ENCODE peak calls at places on chromosomes 3 and 15, in five cellular contexts. T is astrocyte of the spinal cord, E is cardiac fibroblast, R is mucosa of descending colon, D is A673. W is an unnamed sample.
A peak's percentile ranks its signal among the peaks of the same experiment; 100 is the strongest.

GRCh38 chr15:69613182-69613581 is 160.6 kb downstream of the RPLP1 start:
- DNase-seq in T (no peak), E (no peak), R (no peak), D (no peak), W (no peak)

GRCh38 chr15:51267714-51268105 is 70.7 kb downstream of the CYP19A1 start:
- DNase-seq in T (no peak), E (no peak), R (peak; percentile 41), D (peak; percentile 29), W (peak; percentile 28)

GRCh38 chr3:101854608-101855304 is 5.4 kb downstream of the NFKBIZ start:
- DNase-seq in T (no peak), E (peak; percentile 12), R (peak; percentile 37), D (no peak), W (no peak)

GRCh38 chr3:194095464-194095863 is 40.5 kb upstream of the HES1 start:
- DNase-seq in T (no peak), E (no peak), R (peak; percentile 74), D (peak; percentile 90), W (no peak)

GRCh38 chr3:107412376-107412775 is 35.1 kb downstream of the CCDC54 start:
- DNase-seq in T (no peak), E (peak; percentile 67), R (no peak), D (no peak), W (peak; percentile 37)

GRCh38 chr15:33860749-33861148 is 107.5 kb upstream of the CHRM5 start:
- DNase-seq in T (peak; percentile 45), E (peak; percentile 70), R (no peak), D (no peak), W (peak; percentile 24)

GRCh38 chr15:78537266-78537665 is 3.0 kb upstream of the PSMA4 start:
- DNase-seq in T (no peak), E (no peak), R (no peak), D (no peak), W (no peak)

GRCh38 chr15:59691194-59691805 is 2.2 kb upstream of the BNIP2 start:
- DNase-seq in T (peak; percentile 62), E (peak; percentile 76), R (no peak), D (peak; percentile 62), W (peak; percentile 56)

GRCh38 chr3:196141866-196142673 is 60.2 kb upstream of the TFRC start:
- DNase-seq in T (no peak), E (no peak), R (no peak), D (no peak), W (no peak)

GRCh38 chr3:40309925-40310635 is 573 bp downstream of the EIF1B start:
- DNase-seq in T (peak; percentile 50), E (peak; percentile 50), R (no peak), D (peak; percentile 10), W (peak; percentile 58)

GRCh38 chr3:151445283-151446001 is 15.4 kb downstream of the IGSF10 start:
- DNase-seq in T (peak; percentile 77), E (peak; percentile 88), R (no peak), D (no peak), W (peak; percentile 34)

GRCh38 chr3:12993623-12994356 is 79.4 kb downstream of the IQSEC1 start:
- DNase-seq in T (peak; percentile 8), E (no peak), R (no peak), D (no peak), W (no peak)

GRCh38 chr3:138336454-138336853 is 6.8 kb upstream of the NME9 start:
- DNase-seq in T (no peak), E (no peak), R (no peak), D (no peak), W (no peak)

GRCh38 chr15:31079519-31079918 is 22.0 kb downstream of the TRPM1 start:
- DNase-seq in T (no peak), E (peak; percentile 85), R (no peak), D (no peak), W (no peak)

GRCh38 chr3:146813496-146813895 is 208.3 kb upstream of the PLSCR5 start:
- DNase-seq in T (peak; percentile 60), E (peak; percentile 13), R (no peak), D (no peak), W (peak; percentile 67)

GRCh38 chr3:52873433-52874159 is 23.8 kb downstream of the STIMATE start:
- DNase-seq in T (peak; percentile 59), E (peak; percentile 56), R (no peak), D (no peak), W (peak; percentile 84)

GRCh38 chr15:41417418-41417811 is 520 bp downstream of the RTF1 start:
- DNase-seq in T (peak; percentile 18), E (peak; percentile 40), R (no peak), D (no peak), W (peak; percentile 40)

GRCh38 chr3:171792549-171792948 is 17.7 kb downstream of the PLD1 start:
- DNase-seq in T (no peak), E (no peak), R (no peak), D (no peak), W (peak; percentile 34)

GRCh38 chr15:27768731-27769510 is 330.2 kb downstream of the OCA2 start:
- DNase-seq in T (no peak), E (no peak), R (no peak), D (no peak), W (no peak)

GRCh38 chr3:66405701-66406091 is 95.1 kb downstream of the LRIG1 start:
- DNase-seq in T (peak; percentile 86), E (peak; percentile 82), R (no peak), D (no peak), W (peak; percentile 59)

GRCh38 chr3:111594205-111594604 is 941 bp downstream of the ZBED2 start:
- DNase-seq in T (peak; percentile 80), E (peak; percentile 88), R (no peak), D (no peak), W (peak; percentile 29)

GRCh38 chr3:141071681-141072260 is 20.6 kb downstream of the SPSB4 start:
- DNase-seq in T (no peak), E (no peak), R (no peak), D (no peak), W (no peak)

GRCh38 chr3:24688446-24689148 is 193.9 kb upstream of the THRB start:
- DNase-seq in T (peak; percentile 51), E (peak; percentile 26), R (no peak), D (no peak), W (no peak)

GRCh38 chr3:96813820-96814580 is 394 bp upstream of the EPHA6 start:
- DNase-seq in T (peak; percentile 60), E (peak; percentile 57), R (peak; percentile 42), D (peak; percentile 33), W (peak; percentile 49)

GRCh38 chr3:49411550-49411967 is 217 bp downstream of the RHOA start:
- DNase-seq in T (no peak), E (no peak), R (peak; percentile 81), D (no peak), W (no peak)

GRCh38 chr15:43225201-43225949 is 4.6 kb upstream of the EPB42 start:
- DNase-seq in T (peak; percentile 68), E (peak; percentile 78), R (no peak), D (peak; percentile 78), W (peak; percentile 64)

GRCh38 chr3:31246293-31247062 is 286.2 kb upstream of the STT3B start:
- DNase-seq in T (no peak), E (no peak), R (no peak), D (no peak), W (no peak)

GRCh38 chr3:126749931-126750759 is 46.1 kb downstream of the CHCHD6 start:
- DNase-seq in T (no peak), E (no peak), R (no peak), D (no peak), W (no peak)

GRCh38 chr3:127859706-127860105 is 37.4 kb upstream of the MGLL start:
- DNase-seq in T (no peak), E (no peak), R (no peak), D (peak; percentile 71), W (no peak)

GRCh38 chr15:100761253-100761935 is 118.2 kb upstream of the ALDH1A3 start:
- DNase-seq in T (no peak), E (no peak), R (no peak), D (no peak), W (no peak)

GRCh38 chr3:151931171-151931570 is 57.7 kb downstream of the SUCNR1 start:
- DNase-seq in T (peak; percentile 52), E (peak; percentile 56), R (no peak), D (no peak), W (no peak)

GRCh38 chr15:68582864-68583263 is 4.1 kb downstream of the CORO2B start:
- DNase-seq in T (no peak), E (no peak), R (no peak), D (no peak), W (no peak)

GRCh38 chr15:42267286-42267685 is 5.7 kb upstream of the GANC start:
- DNase-seq in T (no peak), E (peak; percentile 7), R (no peak), D (no peak), W (peak; percentile 27)

GRCh38 chr3:44114142-44114541 is 127.5 kb upstream of the TOPAZ1 start:
- DNase-seq in T (no peak), E (peak; percentile 47), R (peak; percentile 74), D (peak; percentile 54), W (peak; percentile 13)

DNA sequence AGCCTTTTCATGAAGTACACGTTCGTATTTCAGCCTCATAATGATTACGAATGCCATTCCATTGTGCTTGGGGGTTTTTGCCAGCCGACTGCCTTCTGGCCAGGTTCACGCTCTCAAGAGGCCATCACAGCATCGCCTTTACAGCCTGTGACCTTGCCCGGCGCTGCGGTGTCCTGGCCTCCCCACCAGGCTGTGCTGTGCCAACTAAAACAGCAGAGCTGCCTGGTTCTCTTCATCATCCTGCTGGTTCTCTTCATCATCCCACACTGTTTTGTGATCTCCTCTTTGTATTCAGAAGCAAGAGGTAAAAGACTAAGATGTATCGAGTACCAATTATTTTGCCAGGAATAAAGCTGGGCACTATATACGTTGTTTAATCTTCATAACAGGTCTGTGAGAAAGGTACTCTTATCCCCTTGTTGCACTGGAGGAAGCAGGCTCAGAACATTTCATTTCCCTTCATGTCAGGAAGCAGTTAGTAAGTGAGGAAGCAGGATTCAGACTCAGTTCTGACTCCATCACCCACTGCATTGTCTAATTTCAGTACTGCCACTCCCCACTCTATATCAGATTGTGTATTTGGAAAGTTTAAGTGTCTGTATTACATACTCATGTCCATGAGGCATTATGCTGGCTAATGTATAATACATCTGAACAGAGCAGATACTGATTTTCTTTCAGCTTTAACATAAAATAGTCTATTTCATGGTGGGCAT is 92.7 kb downstream of the LRRC28 start:
- DNase-seq in T (no peak), E (peak; percentile 7), R (peak; percentile 46), D (no peak), W (no peak)
- TF ChIP-seq CTCF in T (peak; percentile 38), E (peak; percentile 31), R (no peak), D (peak; percentile 44), W (peak; percentile 36)

DNA sequence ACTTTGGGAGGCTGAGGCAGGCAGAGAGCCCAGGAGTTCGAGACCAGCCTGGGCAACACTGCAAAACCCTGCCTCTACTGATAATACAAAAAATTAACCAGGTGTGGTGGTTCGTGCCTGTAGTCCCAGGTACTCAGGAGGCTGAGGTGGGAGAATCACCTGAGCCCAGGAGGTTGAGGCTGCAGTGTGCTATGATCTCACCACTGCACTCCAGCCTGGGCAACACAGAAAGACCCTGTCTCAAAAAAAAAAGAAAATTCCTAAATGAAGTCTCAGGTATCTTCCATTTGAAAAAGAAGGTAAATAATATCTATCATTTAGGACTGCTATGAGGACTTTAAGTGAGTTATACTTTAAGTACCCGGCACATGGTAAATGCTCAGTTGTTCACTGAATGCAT is 2.9 kb downstream of the SMARCC1 start:
- DNase-seq in T (no peak), E (no peak), R (no peak), D (no peak), W (no peak)
- H3K4me3 ChIP-seq in T (no peak overlapping the region), E (no peak overlapping the region), R (no peak overlapping the region), D (no peak overlapping the region), W (no peak overlapping the region)

GRCh38 chr15:90994417-90995311 is at the start of gene PRC1:
- DNase-seq in T (peak; percentile 98), E (peak; percentile 99), R (peak; percentile 99), D (peak; percentile 99), W (peak; percentile 99)
- TF ChIP-seq CTCF in T (no peak), E (no peak), R (no peak), D (no peak), W (no peak)

GRCh38 chr3:14453841-14454630 is 51.6 kb downstream of the SLC6A6 start:
- DNase-seq in T (no peak), E (no peak), R (no peak), D (no peak), W (no peak)
- H3K4me3 ChIP-seq in T (no peak overlapping the region), E (no peak overlapping the region), R (no peak overlapping the region), D (no peak overlapping the region), W (no peak overlapping the region)

W was measured in fibroblast of villous mesenchyme.